ENCODE peak calls at places on chromosomes 6 and 20, in nine cellular contexts. O is memory B cell; L is amygdala; G is CD8-positive, alpha-beta memory T cell; H is CD4-positive, CD25-positive, alpha-beta regulatory T cell; Z is EL; S is upper lobe of left lung; P is H54; T is NCI-H2081. Q is an unnamed sample.

GRCh38 chr20:37931153-37931922 is 28.4 kb downstream of the VSTM2L start:
- DNase-seq in O (no peak), L (no peak), G (no peak), H (no peak), Z (no peak), S (peak), P (no peak), T (no peak), Q (no peak)

GRCh38 chr20:54433653-54434052 is 41.7 kb upstream of the DOK5 start:
- DNase-seq in O (no peak), L (peak), G (no peak), H (no peak), Z (no peak), S (no peak), P (no peak), T (no peak), Q (no peak)

GRCh38 chr6:79231101-79231500 is 3.4 kb downstream of the HMGN3 start:
- DNase-seq in O (no peak), L (no peak), G (no peak), H (no peak), Z (no peak), S (no peak), P (no peak), T (no peak), Q (no peak)

GRCh38 chr20:35629432-35630145 is 14.0 kb downstream of the SPAG4 start:
- DNase-seq in O (no peak), L (no peak), G (no peak), H (no peak), Z (no peak), S (no peak), P (no peak), T (no peak), Q (no peak)

GRCh38 chr20:5181955-5182354 is 55.1 kb downstream of the CDS2 start:
- DNase-seq in O (no peak), L (no peak), G (no peak), H (no peak), Z (peak), S (no peak), P (peak), T (no peak), Q (no peak)

GRCh38 chr20:3072530-3073250 is 1.3 kb downstream of the OXT start:
- DNase-seq in O (no peak), L (no peak), G (no peak), H (no peak), Z (no peak), S (peak), P (no peak), T (no peak), Q (peak)

GRCh38 chr20:47784599-47785320 is 521 bp downstream of the SULF2 start:
- DNase-seq in O (no peak), L (no peak), G (no peak), H (no peak), Z (peak), S (peak), P (no peak), T (no peak), Q (peak)

GRCh38 chr20:57503035-57503658 is 21.8 kb downstream of the CTCFL start:
- DNase-seq in O (peak), L (no peak), G (no peak), H (no peak), Z (no peak), S (no peak), P (no peak), T (no peak), Q (no peak)

GRCh38 chr20:14117768-14118167 is 122.5 kb downstream of the MACROD2 start:
- DNase-seq in O (no peak), L (no peak), G (no peak), H (no peak), Z (peak), S (no peak), P (no peak), T (no peak), Q (no peak)

GRCh38 chr20:12110711-12111110 is 193.0 kb downstream of the BTBD3 start:
- DNase-seq in O (no peak), L (no peak), G (no peak), H (no peak), Z (no peak), S (no peak), P (no peak), T (no peak), Q (no peak)

GRCh38 chr6:89940225-89941027 is 46.2 kb downstream of the GJA10 start:
- DNase-seq in O (peak), L (peak), G (peak), H (peak), Z (peak), S (no peak), P (peak), T (peak), Q (peak)

GRCh38 chr6:35282472-35282871 is 15.1 kb upstream of the DEF6 start:
- DNase-seq in O (no peak), L (no peak), G (no peak), H (no peak), Z (no peak), S (no peak), P (no peak), T (no peak), Q (no peak)

GRCh38 chr20:60512436-60512835 is 554.2 kb downstream of the CDH26 start:
- DNase-seq in O (no peak), L (no peak), G (no peak), H (no peak), Z (peak), S (no peak), P (peak), T (no peak), Q (no peak)

GRCh38 chr6:22880686-22881433 is 311.5 kb downstream of the HDGFL1 start:
- DNase-seq in O (no peak), L (no peak), G (no peak), H (no peak), Z (peak), S (no peak), P (peak), T (no peak), Q (no peak)

GRCh38 chr6:105798057-105798456 is 288.1 kb upstream of the PRDM1 start:
- DNase-seq in O (no peak), L (no peak), G (no peak), H (no peak), Z (peak), S (no peak), P (no peak), T (no peak), Q (no peak)

GRCh38 chr6:2977799-2978558 is 6.6 kb upstream of the SERPINB6 start:
- DNase-seq in O (no peak), L (no peak), G (no peak), H (no peak), Z (no peak), S (no peak), P (no peak), T (no peak), Q (no peak)

GRCh38 chr20:23596856-23597255 is 8.9 kb downstream of the CST9 start:
- DNase-seq in O (no peak), L (no peak), G (no peak), H (no peak), Z (no peak), S (no peak), P (no peak), T (no peak), Q (no peak)